ENCODE peak calls at places on chromosomes 5 and 9, in ten cellular contexts. M, D, U, Y, Z, H, I, L, A and N are unnamed samples.

GRCh38 chr5:81140461-81140860 is 92.7 kb upstream of the CKMT2 start:
- DNase-seq in M (no peak), D (no peak), U (no peak), Y (no peak), Z (no peak), H (no peak), I (no peak), L (no peak), A (no peak), N (no peak)

GRCh38 chr5:181234455-181235306 is 9.0 kb downstream of the RACK1 start:
- DNase-seq in M (no peak), D (no peak), U (no peak), Y (no peak), Z (no peak), H (no peak), I (no peak), L (no peak), A (no peak), N (no peak)

GRCh38 chr5:145478651-145479050 is 356.5 kb downstream of the PRELID2 start:
- DNase-seq in M (no peak), D (no peak), U (no peak), Y (no peak), Z (no peak), H (no peak), I (no peak), L (no peak), A (no peak), N (no peak)

GRCh38 chr5:179154991-179155955 is 95.1 kb downstream of the ZNF354C start:
- DNase-seq in M (no peak), D (no peak), U (no peak), Y (no peak), Z (no peak), H (peak; percentile 46), I (no peak), L (peak; percentile 47), A (no peak), N (no peak)

GRCh38 chr9:33942471-33943083 is 106.1 kb downstream of the UBAP2 start:
- DNase-seq in M (peak; percentile 75), D (no peak), U (no peak), Y (no peak), Z (no peak), H (no peak), I (peak; percentile 63), L (no peak), A (no peak), N (peak; percentile 68)

GRCh38 chr5:142017832-142018427 is 5.1 kb upstream of the GNPDA1 start:
- DNase-seq in M (peak; percentile 92), D (no peak), U (no peak), Y (no peak), Z (no peak), H (no peak), I (peak; percentile 92), L (no peak), A (no peak), N (no peak)

GRCh38 chr5:72036951-72037350 is 70.3 kb upstream of the MAP1B start:
- DNase-seq in M (peak; percentile 51), D (no peak), U (no peak), Y (no peak), Z (no peak), H (no peak), I (peak; percentile 20), L (no peak), A (peak; percentile 15), N (peak; percentile 52)

GRCh38 chr9:98778711-98779530 is 17.4 kb downstream of the ANKS6 start:
- DNase-seq in M (no peak), D (no peak), U (no peak), Y (no peak), Z (no peak), H (no peak), I (no peak), L (no peak), A (no peak), N (no peak)

GRCh38 chr5:157857821-157858526 is 971 bp downstream of the CLINT1 start:
- DNase-seq in M (peak; percentile 60), D (no peak), U (no peak), Y (no peak), Z (no peak), H (no peak), I (peak; percentile 42), L (no peak), A (peak; percentile 11), N (peak; percentile 11)

GRCh38 chr5:144205141-144205551 is 34.5 kb downstream of the KCTD16 start:
- DNase-seq in M (peak; percentile 59), D (no peak), U (peak; percentile 49), Y (no peak), Z (no peak), H (no peak), I (peak; percentile 45), L (peak; percentile 55), A (peak; percentile 40), N (no peak)

GRCh38 chr9:137791947-137792346 is 85.6 kb upstream of the CACNA1B start:
- DNase-seq in M (no peak), D (no peak), U (no peak), Y (no peak), Z (no peak), H (no peak), I (no peak), L (no peak), A (no peak), N (no peak)

GRCh38 chr9:72945391-72945790 is 7.5 kb downstream of the ALDH1A1 start:
- DNase-seq in M (no peak), D (no peak), U (no peak), Y (no peak), Z (no peak), H (no peak), I (no peak), L (no peak), A (no peak), N (no peak)

GRCh38 chr9:33165263-33166151 is 1.6 kb downstream of the B4GALT1 start:
- DNase-seq in M (peak; percentile 85), D (peak; percentile 64), U (no peak), Y (no peak), Z (no peak), H (peak; percentile 80), I (peak; percentile 84), L (no peak), A (peak; percentile 45), N (no peak)

GRCh38 chr5:169757016-169757415 is 119.9 kb downstream of the DOCK2 start:
- DNase-seq in M (peak; percentile 52), D (no peak), U (no peak), Y (no peak), Z (no peak), H (no peak), I (no peak), L (no peak), A (no peak), N (no peak)

GRCh38 chr5:142095651-142096330 is 12.8 kb upstream of the NDFIP1 start:
- DNase-seq in M (no peak), D (peak; percentile 15), U (no peak), Y (no peak), Z (peak; percentile 70), H (no peak), I (no peak), L (no peak), A (peak; percentile 71), N (no peak)

GRCh38 chr5:14153071-14153864 is 10.1 kb downstream of the TRIO start:
- DNase-seq in M (no peak), D (no peak), U (peak; percentile 45), Y (no peak), Z (no peak), H (no peak), I (no peak), L (no peak), A (no peak), N (no peak)

GRCh38 chr5:107867266-107867665 is 196.5 kb upstream of the EFNA5 start:
- DNase-seq in M (peak; percentile 55), D (no peak), U (no peak), Y (no peak), Z (no peak), H (no peak), I (peak; percentile 36), L (no peak), A (no peak), N (no peak)

GRCh38 chr9:7368410-7369292 is 430.9 kb downstream of the DMAC1 start:
- DNase-seq in M (peak; percentile 18), D (no peak), U (no peak), Y (no peak), Z (no peak), H (no peak), I (peak; percentile 12), L (no peak), A (peak; percentile 48), N (peak; percentile 2)

GRCh38 chr9:133188006-133188842 is 20.8 kb downstream of the OBP2B start:
- DNase-seq in M (no peak), D (no peak), U (no peak), Y (no peak), Z (no peak), H (peak; percentile 40), I (no peak), L (peak; percentile 54), A (peak; percentile 62), N (no peak)
- TF ChIP-seq CTCF in M (no peak), D (no peak), U (no peak), Y (peak; percentile 66), Z (no peak), H (no peak), I (peak; percentile 3), L (no peak), A (peak; percentile 26), N (peak; percentile 33)

DNA sequence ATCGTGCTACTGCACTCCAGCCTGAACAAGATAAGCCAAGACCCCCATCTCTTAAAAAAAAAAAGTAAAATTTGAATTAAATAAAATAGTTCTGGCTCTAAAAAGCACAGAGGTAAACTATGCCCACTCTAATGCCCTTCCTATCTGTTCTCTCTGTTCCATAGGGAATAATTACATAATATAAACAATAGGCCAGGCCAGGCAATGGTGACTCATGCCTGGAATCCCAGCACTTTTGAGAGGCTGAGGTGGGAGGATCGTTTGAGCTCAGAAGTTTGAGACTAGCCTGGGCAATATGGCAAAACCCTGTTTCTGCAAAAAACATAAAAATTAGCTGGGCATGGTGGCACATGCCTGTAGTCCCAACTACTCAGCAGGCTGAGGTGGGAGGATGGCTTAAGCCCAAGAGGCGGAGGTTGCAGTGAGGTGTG is 47.4 kb downstream of the MYO10 start:
- DNase-seq in M (peak; percentile 65), D (no peak), U (no peak), Y (no peak), Z (no peak), H (no peak), I (no peak), L (no peak), A (no peak), N (peak; percentile 70)
- H3K4me1 ChIP-seq in M (peaks cover 19% of the 10 kb centered on the region), D (peaks cover 30% of the 10 kb centered on the region), U (peaks cover 20% of the 10 kb centered on the region), Y (peaks cover 81% of the 10 kb centered on the region), Z (no peaks in the 10 kb centered on the region), H (no peaks in the 10 kb centered on the region), I (peaks cover 20% of the 10 kb centered on the region), L (peaks cover 34% of the 10 kb centered on the region), A (peaks cover 4% of the 10 kb centered on the region), N (peaks cover 23% of the 10 kb centered on the region)

GRCh38 chr9:13331320-13331719 is 51.8 kb upstream of the MPDZ start:
- DNase-seq in M (no peak), D (no peak), U (no peak), Y (no peak), Z (no peak), H (no peak), I (no peak), L (no peak), A (no peak), N (no peak)
- H3K27ac ChIP-seq in M (no peak overlapping the region), D (no peak overlapping the region), U (no peak overlapping the region), Y (no peak overlapping the region), Z (no peak overlapping the region), H (no peak overlapping the region), I (no peak overlapping the region), L (no peak overlapping the region), A (no peak overlapping the region), N (no peak overlapping the region)

DNA sequence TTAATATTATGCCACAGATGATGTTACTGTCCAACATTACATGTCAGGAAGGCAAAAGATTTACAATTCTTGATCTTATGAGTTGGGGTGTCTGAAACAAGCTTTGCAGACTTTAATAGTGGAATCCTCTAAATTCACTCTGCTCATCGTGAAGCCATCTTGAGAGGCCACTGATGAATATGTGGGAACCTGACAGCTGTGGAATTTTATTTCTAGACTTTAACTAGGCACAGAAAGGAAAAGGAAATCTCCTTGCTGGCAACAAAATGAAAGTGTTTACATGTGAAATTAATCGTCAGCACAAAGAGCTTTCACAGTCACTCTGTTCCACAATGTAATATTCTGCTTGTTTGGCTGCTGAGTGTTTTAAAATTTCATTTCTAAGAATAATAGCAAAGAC is 14.8 kb downstream of the NREP start:
- DNase-seq in M (no peak), D (no peak), U (no peak), Y (no peak), Z (no peak), H (no peak), I (no peak), L (no peak), A (no peak), N (no peak)
- TF ChIP-seq CTCF in M (no peak), D (no peak), U (no peak), Y (no peak), Z (no peak), H (no peak), I (no peak), L (no peak), A (no peak), N (no peak)